ENCODE peak calls at places on chromosomes 6 and 20, in five cellular contexts. O, B, K, M and Q are unnamed samples.

GRCh38 chr6:25017932-25018581 is 82.3 kb upstream of the RIPOR2 start:
- DNase-seq in M (no peak), B (peak), K (peak), O (peak), Q (no peak)

GRCh38 chr6:40789143-40789764 is 202.1 kb upstream of the LRFN2 start:
- DNase-seq in M (no peak), B (peak), K (no peak), O (no peak), Q (no peak)

GRCh38 chr6:145880361-145880760 is 65.8 kb upstream of the FBXO30 start:
- DNase-seq in K (no peak), O (no peak), B (no peak), M (no peak), Q (no peak)

GRCh38 chr20:32062776-32063170 is 10.7 kb downstream of the HCK start:
- DNase-seq in K (no peak), M (no peak), O (peak), B (peak), Q (no peak)

GRCh38 chr6:4352731-4353130 is 217.4 kb upstream of the ECI2 start:
- DNase-seq in O (peak), M (no peak), K (no peak), B (no peak), Q (no peak)

GRCh38 chr6:158773581-158774449 is 45.4 kb downstream of the EZR start:
- DNase-seq in M (no peak), O (no peak), K (no peak), B (no peak), Q (no peak)

GRCh38 chr6:121157913-121158312 is 176.4 kb downstream of the TBC1D32 start:
- DNase-seq in B (no peak), M (no peak), K (no peak), O (no peak), Q (no peak)

GRCh38 chr6:125511809-125512341 is 210.1 kb upstream of the HDDC2 start:
- DNase-seq in O (no peak), K (no peak), M (peak), B (no peak), Q (peak)

GRCh38 chr6:49541936-49542335 is 8.5 kb upstream of the C6orf141 start:
- DNase-seq in K (no peak), B (no peak), O (no peak), M (peak), Q (no peak)

GRCh38 chr20:14303106-14303505 is 34.3 kb downstream of the FLRT3 start:
- DNase-seq in K (no peak), B (no peak), O (no peak), M (no peak), Q (no peak)

GRCh38 chr6:37671061-37671460 is 26.6 kb downstream of the MDGA1 start:
- DNase-seq in M (no peak), B (no peak), K (no peak), O (no peak), Q (no peak)

GRCh38 chr6:32371204-32371603 is 499 bp downstream of the TSBP1 start:
- DNase-seq in B (no peak), K (no peak), M (no peak), O (no peak), Q (no peak)

GRCh38 chr6:96760153-96760687 is 77.1 kb downstream of the GPR63 start:
- DNase-seq in O (peak), B (peak), M (peak), K (no peak), Q (no peak)

GRCh38 chr6:118896339-118897136 is 2.6 kb downstream of the ASF1A start:
- DNase-seq in O (no peak), B (no peak), K (no peak), M (peak), Q (no peak)

GRCh38 chr6:132357120-132357519 is 44.2 kb downstream of the MOXD1 start:
- DNase-seq in B (no peak), K (peak), O (no peak), M (no peak), Q (no peak)

GRCh38 chr6:107866606-107867301 is 42.6 kb upstream of the SCML4 start:
- DNase-seq in B (no peak), K (peak), M (no peak), O (peak), Q (no peak)

GRCh38 chr20:62116558-62117361 is 5.5 kb upstream of the LSM14B start:
- DNase-seq in O (no peak), K (no peak), M (no peak), B (no peak), Q (no peak)

GRCh38 chr20:18504479-18505060 is 3.2 kb upstream of the SEC23B start:
- DNase-seq in K (no peak), M (no peak), O (no peak), B (no peak), Q (no peak)

GRCh38 chr20:3888622-3889488 is at the start of gene PANK2:
- DNase-seq in B (peak), M (peak), K (peak), O (peak), Q (peak)